ENCODE peak calls at places on chromosomes 13 and 19, in eight cellular contexts. S is mucosa of descending colon, T is activated T-cell treated with anti-CD3 and anti-CD28 coated beads for 1 hour, B is mesenteric fat pad, G is AG04449, L is AG09319, Q is AG08395, M is GM03348. N is an unnamed sample.

GRCh38 chr13:76016799-76017198 is 380.7 kb downstream of the LMO7 start:
- DNase-seq in M (peak; percentile 16), Q (peak; percentile 15), S (no peak), G (no peak), L (no peak), B (no peak), T (no peak), N (peak; percentile 48)

GRCh38 chr13:28573595-28574373 is 78.9 kb upstream of the FLT1 start:
- DNase-seq in L (no peak), T (no peak), G (no peak), Q (no peak), B (no peak), S (no peak), M (no peak), N (no peak)

GRCh38 chr19:4482721-4483120 is 10.6 kb downstream of the HDGFL2 start:
- DNase-seq in G (no peak), S (no peak), M (no peak), B (no peak), T (no peak), Q (no peak), L (no peak), N (no peak)

GRCh38 chr13:58343081-58343480 is 711.5 kb downstream of the PCDH17 start:
- DNase-seq in T (no peak), Q (no peak), M (no peak), G (no peak), B (no peak), L (no peak), S (no peak), N (no peak)

GRCh38 chr13:27041341-27041740 is 130.3 kb downstream of the USP12 start:
- DNase-seq in M (no peak), S (no peak), L (no peak), Q (no peak), T (no peak), G (no peak), B (no peak), N (no peak)

GRCh38 chr13:85261757-85262346 is 537.4 kb downstream of the SLITRK6 start:
- DNase-seq in M (no peak), T (no peak), B (no peak), L (no peak), G (no peak), S (no peak), Q (no peak), N (no peak)

GRCh38 chr19:4343845-4344713 is 717 bp downstream of the MPND start:
- DNase-seq in M (no peak), L (no peak), S (peak; percentile 78), B (no peak), Q (no peak), G (no peak), T (no peak), N (no peak)

GRCh38 chr13:112350300-112350699 is 25.9 kb upstream of the SPACA7 start:
- DNase-seq in Q (no peak), T (no peak), M (no peak), B (peak; percentile 85), S (no peak), G (no peak), L (no peak), N (no peak)

GRCh38 chr19:47270408-47270807 is 4.3 kb upstream of the INAFM1 start:
- DNase-seq in B (no peak), L (no peak), M (no peak), T (no peak), S (peak; percentile 51), G (no peak), Q (no peak), N (no peak)

GRCh38 chr13:49821216-49821820 is 28.8 kb upstream of the KPNA3 start:
- DNase-seq in G (no peak), B (no peak), T (no peak), S (no peak), L (no peak), Q (no peak), M (no peak), N (no peak)

N was measured in fibroblast of villous mesenchyme.